ENCODE peak calls at places on chromosomes 3 and 15, in four cellular contexts. One of them, this sample, is unnamed.

GRCh38 chr3:71428841-71429609 is 154.5 kb downstream of the FOXP1 start:
- DNase-seq in heart right ventricle: peak; percentile 21
- DNase-seq in CD8-positive, alpha-beta T cell: no peak
- DNase-seq in colonic mucosa: peak; percentile 62
- DNase-seq in this sample: no peak

GRCh38 chr3:152780553-152780952 is 54.4 kb upstream of the P2RY1 start:
- DNase-seq in heart right ventricle: no peak
- DNase-seq in CD8-positive, alpha-beta T cell: no peak
- DNase-seq in colonic mucosa: no peak
- DNase-seq in this sample: no peak

GRCh38 chr3:42010530-42010929 is 48.6 kb upstream of the ULK4 start:
- DNase-seq in heart right ventricle: no peak
- DNase-seq in CD8-positive, alpha-beta T cell: no peak
- DNase-seq in colonic mucosa: peak; percentile 62
- DNase-seq in this sample: no peak

GRCh38 chr3:125260158-125260557 is 47.6 kb upstream of the SLC12A8 start:
- DNase-seq in heart right ventricle: no peak
- DNase-seq in CD8-positive, alpha-beta T cell: no peak
- DNase-seq in colonic mucosa: no peak
- DNase-seq in this sample: no peak

GRCh38 chr3:66144792-66145733 is 75.7 kb upstream of the SLC25A26 start:
- DNase-seq in heart right ventricle: no peak
- DNase-seq in CD8-positive, alpha-beta T cell: no peak
- DNase-seq in colonic mucosa: no peak
- DNase-seq in this sample: no peak

GRCh38 chr3:102163039-102163817 is 271.6 kb upstream of the ZPLD1 start:
- DNase-seq in heart right ventricle: peak; percentile 29
- DNase-seq in CD8-positive, alpha-beta T cell: no peak
- DNase-seq in colonic mucosa: no peak
- DNase-seq in this sample: peak; percentile 66

GRCh38 chr3:165855581-165855980 is 18.4 kb upstream of the BCHE start:
- DNase-seq in heart right ventricle: no peak
- DNase-seq in CD8-positive, alpha-beta T cell: no peak
- DNase-seq in colonic mucosa: no peak
- DNase-seq in this sample: no peak

GRCh38 chr15:41836072-41836471 is 2.6 kb upstream of the PLA2G4B start:
- DNase-seq in heart right ventricle: no peak
- DNase-seq in CD8-positive, alpha-beta T cell: no peak
- DNase-seq in colonic mucosa: no peak
- DNase-seq in this sample: no peak

GRCh38 chr15:80068578-80068977 is 9.1 kb downstream of the ZFAND6 start:
- DNase-seq in heart right ventricle: no peak
- DNase-seq in CD8-positive, alpha-beta T cell: no peak
- DNase-seq in colonic mucosa: no peak
- DNase-seq in this sample: no peak

GRCh38 chr3:63921741-63922482 is 9.7 kb upstream of the SCAANT1 start:
- DNase-seq in heart right ventricle: no peak
- DNase-seq in CD8-positive, alpha-beta T cell: no peak
- DNase-seq in colonic mucosa: no peak
- DNase-seq in this sample: no peak

GRCh38 chr3:85476891-85477495 is 518.2 kb downstream of the CADM2 start:
- DNase-seq in heart right ventricle: no peak
- DNase-seq in CD8-positive, alpha-beta T cell: no peak
- DNase-seq in colonic mucosa: no peak
- DNase-seq in this sample: no peak

GRCh38 chr15:96326551-96327154 is 3.8 kb upstream of the NR2F2 start:
- DNase-seq in heart right ventricle: no peak
- DNase-seq in CD8-positive, alpha-beta T cell: no peak
- DNase-seq in colonic mucosa: peak; percentile 50
- DNase-seq in this sample: peak; percentile 75

GRCh38 chr3:49591615-49592014 is 37.3 kb downstream of the BSN start:
- DNase-seq in heart right ventricle: no peak
- DNase-seq in CD8-positive, alpha-beta T cell: no peak
- DNase-seq in colonic mucosa: no peak
- DNase-seq in this sample: no peak

This sample was measured in Right ventricle myocardium inferior.